ENCODE peak calls at places on chromosomes 3 and 15, in seven cellular contexts. X is H1, E is thoracic aorta, A is hepatocyte, V is heart right ventricle, T is neural progenitor cell, L is right cardiac atrium. B is an unnamed sample. For H3K27me3 and H3K4me1, the result is how much of the 10 kb centered on the place peaks cover.

GRCh38 chr3:169232863-169233262 is 430.6 kb downstream of the MECOM start:
- DNase-seq in X (no peak), E (no peak), A (no peak), V (no peak), T (no peak), L (no peak), B (no peak)

GRCh38 chr3:127953636-127954035 is 38.6 kb downstream of the KBTBD12 start:
- DNase-seq in X (no peak), E (no peak), A (no peak), V (no peak), T (no peak), L (no peak), B (no peak)

GRCh38 chr3:46993986-46994385 is 14.5 kb downstream of the NBEAL2 start:
- DNase-seq in X (no peak), E (no peak), A (no peak), V (no peak), T (no peak), L (peak), B (no peak)

GRCh38 chr15:66408254-66408653 is 21.5 kb downstream of the MAP2K1 start:
- DNase-seq in X (no peak), E (no peak), A (no peak), V (no peak), T (no peak), L (no peak), B (no peak)

GRCh38 chr3:52574056-52574965 is 37.9 kb downstream of the UQCC5 start:
- DNase-seq in X (no peak), E (no peak), A (no peak), V (no peak), T (no peak), L (no peak), B (no peak)

GRCh38 chr3:56753206-56753605 is 48.5 kb downstream of the ARHGEF3 start:
- DNase-seq in X (no peak), E (no peak), A (no peak), V (no peak), T (no peak), L (no peak), B (no peak)

GRCh38 chr3:138950006-138950644 is 3.1 kb downstream of the FOXL2NB start:
- DNase-seq in X (no peak), E (no peak), A (peak), V (peak), T (peak), L (peak), B (no peak)

GRCh38 chr3:191239439-191240035 is 40.5 kb downstream of the OSTN start:
- DNase-seq in X (no peak), E (no peak), A (no peak), V (no peak), T (no peak), L (no peak), B (no peak)

GRCh38 chr3:187064210-187065115 is 74.8 kb downstream of the RPL39L start:
- DNase-seq in X (no peak), E (no peak), A (no peak), V (no peak), T (no peak), L (no peak), B (peak)

GRCh38 chr3:133277813-133278212 is 122.0 kb upstream of the BFSP2 start:
- DNase-seq in X (no peak), E (no peak), A (no peak), V (no peak), T (no peak), L (no peak), B (no peak)

GRCh38 chr15:67181221-67181639 is 73.2 kb downstream of the AAGAB start:
- DNase-seq in X (no peak), E (no peak), A (no peak), V (no peak), T (no peak), L (peak), B (no peak)

GRCh38 chr15:95208988-95209387 is 977.6 kb downstream of the MCTP2 start:
- DNase-seq in X (no peak), E (no peak), A (no peak), V (no peak), T (no peak), L (no peak), B (no peak)

GRCh38 chr3:100650651-100651611 is 41.5 kb downstream of the ADGRG7 start:
- DNase-seq in X (no peak), E (no peak), A (no peak), V (no peak), T (no peak), L (no peak), B (no peak)

GRCh38 chr3:64518950-64519349 is 168.8 kb downstream of the ADAMTS9 start:
- DNase-seq in X (no peak), E (no peak), A (no peak), V (no peak), T (no peak), L (no peak), B (no peak)

GRCh38 chr15:88450125-88450798 is 16.9 kb downstream of the MRPL46 start:
- DNase-seq in X (peak), E (no peak), A (peak), V (peak), T (peak), L (peak), B (peak)

GRCh38 chr3:11134794-11135193 is 19.5 kb upstream of the HRH1 start:
- DNase-seq in X (no peak), E (no peak), A (no peak), V (no peak), T (no peak), L (no peak), B (no peak)

GRCh38 chr3:9947025-9947995 is 4.9 kb downstream of the PRRT3 start:
- DNase-seq in X (no peak), E (no peak), A (peak), V (peak), T (peak), L (peak), B (peak)

GRCh38 chr15:31799711-31800321 is 230.5 kb upstream of the CHRNA7 start:
- DNase-seq in X (no peak), E (no peak), A (no peak), V (peak), T (no peak), L (no peak), B (no peak)

GRCh38 chr3:60708191-60708975 is 542.9 kb downstream of the FHIT start:
- DNase-seq in X (no peak), E (no peak), A (peak), V (no peak), T (no peak), L (no peak), B (no peak)

GRCh38 chr15:51780636-51781035 is 29.2 kb downstream of the TMOD2 start:
- DNase-seq in X (no peak), E (no peak), A (no peak), V (no peak), T (no peak), L (no peak), B (no peak)

GRCh38 chr3:44825264-44825925 is 36.3 kb upstream of the TMEM42 start:
- DNase-seq in X (no peak), E (no peak), A (no peak), V (no peak), T (no peak), L (no peak), B (no peak)

GRCh38 chr3:55180936-55181535 is 253.2 kb upstream of the LRTM1 start:
- DNase-seq in X (no peak), E (no peak), A (peak), V (no peak), T (peak), L (no peak), B (no peak)

GRCh38 chr15:75723171-75723846 is 10.7 kb upstream of the CSPG4 start:
- DNase-seq in X (no peak), E (no peak), A (peak), V (no peak), T (no peak), L (peak), B (no peak)

GRCh38 chr3:35385271-35385670 is 254.1 kb upstream of the ARPP21 start:
- DNase-seq in X (no peak), E (no peak), A (no peak), V (no peak), T (no peak), L (no peak), B (no peak)

GRCh38 chr15:93131485-93132075 is 42.6 kb upstream of the RGMA start:
- DNase-seq in X (no peak), E (no peak), A (no peak), V (no peak), T (no peak), L (no peak), B (no peak)

GRCh38 chr3:174758943-174759342 is 100.2 kb upstream of the NAALADL2 start:
- DNase-seq in X (no peak), E (no peak), A (no peak), V (no peak), T (no peak), L (no peak), B (no peak)

GRCh38 chr15:43794269-43795037 is 2.3 kb downstream of the SERF2 start:
- DNase-seq in X (no peak), E (no peak), A (no peak), V (no peak), T (no peak), L (no peak), B (no peak)

GRCh38 chr3:56251343-56251945 is 216.8 kb downstream of the ERC2 start:
- DNase-seq in X (no peak), E (no peak), A (peak), V (no peak), T (peak), L (no peak), B (peak)

GRCh38 chr3:70736009-70736408 is 423.6 kb upstream of the MDFIC2 start:
- DNase-seq in X (no peak), E (no peak), A (no peak), V (no peak), T (no peak), L (no peak), B (no peak)

GRCh38 chr3:42504334-42505202 is 2.1 kb downstream of the VIPR1 start:
- DNase-seq in X (no peak), E (no peak), A (peak), V (no peak), T (no peak), L (no peak), B (no peak)

GRCh38 chr3:112372396-112372795 is 39.4 kb downstream of the CD200 start:
- DNase-seq in X (no peak), E (no peak), A (no peak), V (no peak), T (no peak), L (no peak), B (no peak)

GRCh38 chr3:148641712-148642111 is 56.0 kb upstream of the AGTR1 start:
- DNase-seq in X (no peak), E (no peak), A (no peak), V (no peak), T (no peak), L (no peak), B (no peak)

GRCh38 chr15:75203908-75204263 is 2.2 kb downstream of the C15orf39 start:
- DNase-seq in X (no peak), E (no peak), A (no peak), V (no peak), T (no peak), L (peak), B (no peak)

GRCh38 chr3:107431048-107431297 is 53.7 kb downstream of the CCDC54 start:
- DNase-seq in X (no peak), E (no peak), A (no peak), V (no peak), T (no peak), L (no peak), B (peak)

DNA sequence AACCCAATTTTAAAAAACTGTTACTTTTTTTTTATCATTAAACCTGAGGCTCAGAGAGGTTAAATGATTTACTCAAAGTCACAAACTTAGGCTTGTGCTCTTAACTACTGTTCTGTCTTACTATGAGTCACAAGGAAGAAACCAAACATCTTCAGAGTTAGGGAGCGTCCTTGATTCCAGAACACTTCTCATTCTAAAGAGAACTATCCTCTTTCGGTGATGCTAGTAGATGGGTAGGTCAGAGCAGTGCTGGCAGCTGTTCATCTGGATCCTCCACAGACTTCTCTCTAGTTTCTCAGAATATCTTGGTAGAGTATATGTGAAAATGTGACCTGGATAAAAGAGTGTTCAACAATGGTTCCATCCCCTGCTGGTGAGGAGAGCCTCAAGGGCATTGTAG is 3.3 kb downstream of the ARL6IP5 start:
- DNase-seq in X (no peak), E (no peak), A (no peak), V (no peak), T (no peak), L (no peak), B (no peak)
- H3K4me3 ChIP-seq in X (no peak), E (peak), A (no peak), V (peak), T (no peak), L (no peak), B (no peak)

GRCh38 chr3:22373182-22373581 is 622.2 kb upstream of the ZNF385D start:
- DNase-seq in X (no peak), E (no peak), A (no peak), V (no peak), T (no peak), L (no peak), B (no peak)

GRCh38 chr3:22372292-22372949 is 621.4 kb upstream of the ZNF385D start:
- DNase-seq in X (no peak), E (no peak), A (peak), V (peak), T (peak), L (peak), B (no peak)

GRCh38 chr3:22373827-22374226 is 622.8 kb upstream of the ZNF385D start:
- DNase-seq in X (no peak), E (no peak), A (no peak), V (no peak), T (no peak), L (no peak), B (no peak)

GRCh38 chr3:22371036-22371435 is 620.0 kb upstream of the ZNF385D start:
- DNase-seq in X (no peak), E (no peak), A (no peak), V (no peak), T (no peak), L (no peak), B (no peak)

GRCh38 chr3:22371592-22372291 is 620.7 kb upstream of the ZNF385D start:
- DNase-seq in X (no peak), E (no peak), A (peak), V (peak), T (peak), L (peak), B (no peak)
- H3K27me3 ChIP-seq in X (under half), E (under half), A (half or more), V (under half), T (half or more), L (under half), B (under half)

GRCh38 chr3:13082677-13083076 is 9.4 kb upstream of the IQSEC1 start:
- DNase-seq in X (no peak), E (no peak), A (no peak), V (no peak), T (no peak), L (no peak), B (no peak)

GRCh38 chr3:13081603-13082360 is 8.6 kb upstream of the IQSEC1 start:
- DNase-seq in X (no peak), E (no peak), A (no peak), V (peak), T (no peak), L (no peak), B (no peak)

GRCh38 chr3:13085081-13085845 is 12.0 kb upstream of the IQSEC1 start:
- DNase-seq in X (no peak), E (no peak), A (no peak), V (no peak), T (no peak), L (no peak), B (no peak)

GRCh38 chr3:13083898-13084297 is 10.7 kb upstream of the IQSEC1 start:
- DNase-seq in X (no peak), E (no peak), A (no peak), V (no peak), T (no peak), L (no peak), B (no peak)

DNA sequence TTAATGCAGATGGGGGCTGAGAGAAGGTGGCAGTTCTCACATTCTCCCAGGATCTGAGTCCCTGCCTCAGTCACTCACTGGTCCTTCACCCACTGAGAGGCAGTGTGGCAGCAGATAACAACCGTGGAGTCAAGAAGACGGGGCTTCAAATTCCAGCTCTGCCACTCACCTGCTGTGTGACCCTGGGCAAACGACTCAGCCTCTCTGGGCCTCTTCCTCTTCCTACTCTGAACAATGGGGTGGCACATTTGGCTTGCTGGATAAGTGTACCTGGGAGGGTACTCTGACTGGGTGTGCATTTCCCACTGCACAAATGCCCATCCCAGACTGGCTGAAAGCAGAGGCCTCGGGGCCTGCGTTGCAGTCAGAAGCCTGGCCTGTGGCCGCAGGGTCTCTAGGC is 10.0 kb upstream of the IQSEC1 start:
- DNase-seq in X (no peak), E (no peak), A (no peak), V (no peak), T (no peak), L (no peak), B (no peak)
- H3K4me1 ChIP-seq in X (under half), E (under half), A (under half), V (under half), T (under half), L (under half), B (under half)

DNA sequence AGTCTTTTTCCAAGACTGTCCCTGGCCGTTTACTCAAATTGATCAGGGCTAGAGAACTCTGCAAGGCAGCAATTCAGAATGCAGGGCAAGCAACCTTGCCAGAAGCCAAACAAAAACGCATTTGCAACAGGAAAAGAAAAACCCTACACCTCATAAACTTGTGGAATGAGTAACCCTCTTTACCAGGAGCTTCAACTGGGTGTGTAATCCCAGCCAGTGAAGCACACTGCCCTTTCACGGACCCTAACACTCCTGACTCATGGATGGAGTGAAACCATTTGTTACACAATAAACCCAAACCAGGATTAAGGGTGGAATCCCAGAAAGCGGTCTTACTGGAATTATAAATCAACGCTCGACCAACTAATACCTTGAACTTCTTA is 14.8 kb upstream of the LDHAL6B start:
- DNase-seq in X (no peak), E (no peak), A (peak), V (no peak), T (no peak), L (no peak), B (no peak)
- H3K4me3 ChIP-seq in X (no peak), E (no peak), A (no peak), V (no peak), T (no peak), L (no peak), B (no peak)